ENCODE peak calls at places on chromosomes 6 and 20, in four cellular contexts. N is AG04449, K is mucosa of descending colon, X is lower leg skin. H is an unnamed sample.

GRCh38 chr6:87705070-87705691 is 3.1 kb upstream of the AKIRIN2 start:
- DNase-seq in N (no peak), K (no peak), X (no peak), H (no peak)

GRCh38 chr6:153401751-153402150 is 270.7 kb upstream of the RGS17 start:
- DNase-seq in N (no peak), K (no peak), X (no peak), H (no peak)

GRCh38 chr6:111566222-111566717 is 39.4 kb downstream of the TRAF3IP2 start:
- DNase-seq in N (no peak), K (no peak), X (no peak), H (no peak)

GRCh38 chr20:46879386-46879785 is 15.3 kb upstream of the EYA2 start:
- DNase-seq in N (no peak), K (no peak), X (no peak), H (no peak)

GRCh38 chr20:16865406-16865805 is 117.2 kb downstream of the OTOR start:
- DNase-seq in N (no peak), K (no peak), X (no peak), H (no peak)

GRCh38 chr6:126228001-126228791 is 111.7 kb upstream of the CENPW start:
- DNase-seq in N (no peak), K (no peak), X (no peak), H (no peak)

GRCh38 chr6:133410628-133411027 is 169.5 kb downstream of the EYA4 start:
- DNase-seq in N (no peak), K (no peak), X (no peak), H (no peak)

GRCh38 chr20:23857954-23858565 is 21.5 kb downstream of the CST5 start:
- DNase-seq in N (no peak), K (no peak), X (no peak), H (no peak)

GRCh38 chr20:2602046-2602735 is 50.2 kb upstream of the NOP56 start:
- DNase-seq in N (no peak), K (no peak), X (no peak), H (no peak)

GRCh38 chr6:118744261-118744941 is 93.0 kb upstream of the CEP85L start:
- DNase-seq in N (peak), K (no peak), X (no peak), H (peak)

GRCh38 chr20:59987135-59987534 is 28.9 kb downstream of the CDH26 start:
- DNase-seq in N (no peak), K (no peak), X (no peak), H (no peak)

GRCh38 chr6:44580901-44581300 is 193.4 kb downstream of the CDC5L start:
- DNase-seq in N (peak), K (no peak), X (no peak), H (peak)

GRCh38 chr20:49508435-49509199 is 26.1 kb upstream of the KCNB1 start:
- DNase-seq in N (no peak), K (no peak), X (no peak), H (peak)

GRCh38 chr20:20864346-20865096 is 152.1 kb upstream of the RALGAPA2 start:
- DNase-seq in N (no peak), K (no peak), X (no peak), H (no peak)

GRCh38 chr6:120681204-120681603 is 653.1 kb downstream of the TBC1D32 start:
- DNase-seq in N (no peak), K (no peak), X (no peak), H (no peak)

GRCh38 chr6:55198708-55199107 is 24.4 kb downstream of the HCRTR2 start:
- DNase-seq in N (no peak), K (no peak), X (no peak), H (no peak)

GRCh38 chr20:17611290-17611539 is 41.3 kb downstream of the DSTN start:
- DNase-seq in N (no peak), K (no peak), X (peak), H (no peak)

GRCh38 chr6:106581468-106581867 is 47.8 kb downstream of the RTN4IP1 start:
- DNase-seq in N (no peak), K (no peak), X (no peak), H (no peak)

GRCh38 chr6:109441069-109441816 is 719 bp downstream of the SMPD2 start:
- DNase-seq in N (no peak), K (peak), X (no peak), H (no peak)

GRCh38 chr20:24953204-24953565 is 4.1 kb downstream of the CST7 start:
- DNase-seq in N (no peak), K (no peak), X (no peak), H (no peak)

GRCh38 chr6:79536615-79536968 is 638 bp downstream of the LCA5 start:
- DNase-seq in N (no peak), K (no peak), X (peak), H (no peak)

GRCh38 chr20:61643631-61644386 is 391.7 kb downstream of the CDH4 start:
- DNase-seq in N (no peak), K (no peak), X (no peak), H (no peak)

GRCh38 chr20:37516697-37517370 is 4.2 kb upstream of the NNAT start:
- DNase-seq in N (no peak), K (no peak), X (peak), H (peak)

GRCh38 chr20:58712823-58713731 is 20.5 kb downstream of the NPEPL1 start:
- DNase-seq in N (no peak), K (peak), X (peak), H (no peak)

GRCh38 chr20:19679931-19680330 is 78.1 kb upstream of the RIN2 start:
- DNase-seq in N (no peak), K (no peak), X (no peak), H (no peak)

GRCh38 chr20:1905693-1906092 is 10.5 kb downstream of the SIRPA start:
- DNase-seq in N (no peak), K (no peak), X (no peak), H (no peak)

GRCh38 chr20:63103402-63104311 is 96.9 kb upstream of the BHLHE23 start:
- DNase-seq in N (no peak), K (peak), X (no peak), H (no peak)

GRCh38 chr6:8530775-8531435 is 95.6 kb upstream of the SLC35B3 start:
- DNase-seq in N (no peak), K (no peak), X (no peak), H (no peak)
- TF ChIP-seq CTCF in N (no peak), K (no peak), X (no peak), H (no peak)

GRCh38 chr6:12882761-12883290 is 166.3 kb downstream of the PHACTR1 start:
- DNase-seq in N (no peak), K (no peak), X (no peak), H (no peak)
- TF ChIP-seq CTCF in N (no peak), K (no peak), X (no peak), H (no peak)

GRCh38 chr20:12482661-12483060 is 526.1 kb upstream of the SPTLC3 start:
- DNase-seq in N (no peak), K (no peak), X (no peak), H (no peak)
- TF ChIP-seq CTCF in N (no peak), K (no peak), X (no peak), H (no peak)

GRCh38 chr6:105302617-105303128 is 100.2 kb downstream of the PREP start:
- DNase-seq in N (no peak), K (no peak), X (no peak), H (no peak)
- TF ChIP-seq CTCF in N (no peak), K (no peak), X (no peak), H (no peak)

GRCh38 chr20:408843-409696 is 971 bp downstream of the RBCK1 start:
- DNase-seq in N (no peak), K (no peak), X (no peak), H (no peak)

GRCh38 chr20:409697-410559 is 1.8 kb downstream of the RBCK1 start:
- DNase-seq in N (no peak), K (peak), X (no peak), H (no peak)

GRCh38 chr20:407097-407952 is 774 bp upstream of the RBCK1 start:
- DNase-seq in N (no peak), K (peak), X (peak), H (peak)

GRCh38 chr20:406200-407096 is 1.7 kb upstream of the RBCK1 start:
- DNase-seq in N (no peak), K (no peak), X (no peak), H (no peak)

GRCh38 chr20:407953-408842 is at the start of gene RBCK1:
- DNase-seq in N (peak), K (peak), X (peak), H (no peak)
- TF ChIP-seq CTCF in N (no peak), K (no peak), X (no peak), H (no peak)

DNA sequence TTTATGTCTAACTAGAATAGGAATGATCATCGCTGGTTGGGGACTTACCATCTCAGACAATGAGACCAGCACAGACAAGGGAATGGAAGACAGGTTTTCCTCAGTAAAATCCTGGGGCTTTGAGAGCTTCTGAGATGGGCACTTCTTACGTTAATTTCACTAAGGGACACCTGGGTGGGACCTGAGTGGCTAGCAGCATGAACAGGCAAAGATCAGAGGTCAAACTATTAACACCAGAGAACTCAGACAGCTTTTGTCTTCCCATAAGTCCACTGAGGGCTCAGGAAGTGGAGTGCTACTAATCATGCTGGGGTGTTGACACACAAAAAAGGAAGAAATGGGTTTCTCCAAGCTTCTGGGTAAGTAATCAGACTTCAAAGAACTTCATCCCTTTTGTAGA is 55.0 kb upstream of the ARHGAP18 start:
- DNase-seq in N (no peak), K (no peak), X (no peak), H (no peak)
- TF ChIP-seq CTCF in N (no peak), K (no peak), X (no peak), H (no peak)

GRCh38 chr6:32969685-32970412 is 1.5 kb downstream of the BRD2 start:
- DNase-seq in N (peak), K (peak), X (peak), H (peak)
- TF ChIP-seq CTCF in N (no peak), K (no peak), X (no peak), H (peak)

GRCh38 chr6:148272597-148272996 is 70.0 kb upstream of the SASH1 start:
- DNase-seq in N (no peak), K (no peak), X (no peak), H (no peak)
- TF ChIP-seq CTCF in N (no peak), K (no peak), X (no peak), H (no peak)

H was measured in HFF-Myc.